ENCODE peak calls at places on chromosomes 3 and 15, in five cellular contexts. Y is GM23248; T is K562; X is CD4-positive, CD25-positive, alpha-beta regulatory T cell; K is brain microvascular endothelial cell. R is an unnamed sample.

GRCh38 chr3:37453393-37454391 is 279.3 kb upstream of the LRRFIP2 start:
- DNase-seq in Y (peak), T (no peak), K (no peak), X (no peak), R (no peak)

GRCh38 chr3:173943264-173943663 is 545.7 kb downstream of the NLGN1 start:
- DNase-seq in K (no peak), Y (no peak), T (no peak), X (no peak), R (no peak)

GRCh38 chr3:171797265-171797679 is 13.0 kb downstream of the PLD1 start:
- DNase-seq in T (no peak), X (no peak), Y (no peak), K (no peak), R (no peak)

GRCh38 chr3:186277268-186277909 is 84.6 kb downstream of the DGKG start:
- DNase-seq in X (no peak), T (peak), Y (peak), K (peak), R (no peak)

GRCh38 chr3:141373232-141373631 is 4.9 kb downstream of the ZBTB38 start:
- DNase-seq in K (no peak), X (no peak), T (no peak), Y (no peak), R (no peak)

GRCh38 chr3:168116279-168116678 is 20.6 kb upstream of the GOLIM4 start:
- DNase-seq in X (no peak), Y (peak), K (no peak), T (peak), R (no peak)

GRCh38 chr15:76274226-76274625 is 37.0 kb downstream of the ETFA start:
- DNase-seq in Y (peak), K (peak), X (no peak), T (no peak), R (no peak)

GRCh38 chr15:61318276-61318675 is 89.2 kb upstream of the RORA start:
- DNase-seq in Y (no peak), X (no peak), K (no peak), T (no peak), R (no peak)

GRCh38 chr15:75348563-75349350 is 1.9 kb downstream of the NEIL1 start:
- DNase-seq in Y (peak), K (no peak), T (no peak), X (no peak), R (no peak)

GRCh38 chr3:159785276-159785675 is 203.4 kb upstream of the IL12A start:
- DNase-seq in X (no peak), T (no peak), Y (no peak), K (peak), R (no peak)

GRCh38 chr15:78387678-78388077 is 47.5 kb downstream of the CRABP1 start:
- DNase-seq in Y (no peak), K (no peak), T (no peak), X (no peak), R (no peak)

GRCh38 chr15:45166792-45167630 is 20.8 kb downstream of the SHF start:
- DNase-seq in K (peak), T (peak), X (peak), Y (peak), R (peak)

GRCh38 chr15:61564785-61565184 is 335.7 kb upstream of the RORA start:
- DNase-seq in K (no peak), X (no peak), T (no peak), Y (no peak), R (no peak)

GRCh38 chr3:87175662-87176230 is 51.4 kb upstream of the CHMP2B start:
- DNase-seq in Y (peak), T (no peak), X (no peak), K (no peak), R (no peak)

GRCh38 chr15:51874751-51875644 is 45.5 kb downstream of the TMOD3 start:
- DNase-seq in K (peak), X (no peak), T (peak), Y (peak), R (no peak)

GRCh38 chr3:169607909-169608308 is 55.6 kb downstream of the MECOM start:
- DNase-seq in T (no peak), K (no peak), Y (no peak), X (no peak), R (no peak)

GRCh38 chr3:119293761-119294401 is at the start of gene ARHGAP31:
- DNase-seq in Y (peak), X (peak), T (peak), K (peak), R (peak)

GRCh38 chr3:135871311-135871710 is 94.2 kb upstream of the PPP2R3A start:
- DNase-seq in X (no peak), Y (no peak), K (no peak), T (no peak), R (no peak)

GRCh38 chr3:134078169-134078821 is 48.6 kb upstream of the SLCO2A1 start:
- DNase-seq in X (no peak), K (no peak), T (no peak), Y (peak), R (no peak)

GRCh38 chr15:43520138-43520537 is 2.7 kb downstream of the MAP1A start:
- DNase-seq in Y (no peak), X (no peak), K (no peak), T (no peak), R (no peak)

GRCh38 chr3:52404391-52404790 is 40.5 kb downstream of the SEMA3G start:
- DNase-seq in Y (no peak), T (no peak), X (no peak), K (no peak), R (no peak)

GRCh38 chr15:63948971-63949370 is 97.3 kb downstream of the DAPK2 start:
- DNase-seq in K (no peak), X (no peak), Y (no peak), T (no peak), R (no peak)

GRCh38 chr3:186261638-186262037 is 100.4 kb downstream of the DGKG start:
- DNase-seq in X (no peak), Y (peak), K (no peak), T (no peak), R (no peak)

GRCh38 chr3:48215466-48215865 is 7.8 kb upstream of the CAMP start:
- DNase-seq in Y (peak), T (no peak), K (no peak), X (no peak), R (no peak)

GRCh38 chr3:54507876-54508460 is 385.6 kb downstream of the CACNA2D3 start:
- DNase-seq in Y (no peak), T (no peak), K (no peak), X (no peak), R (no peak)

GRCh38 chr3:30315452-30315851 is 290.9 kb upstream of the TGFBR2 start:
- DNase-seq in Y (peak), T (no peak), K (peak), X (no peak), R (no peak)

GRCh38 chr3:5092018-5092417 is 30.1 kb upstream of the ARL8B start:
- DNase-seq in X (no peak), Y (no peak), T (no peak), K (no peak), R (no peak)
- H3K27ac ChIP-seq in X (no peak), Y (no peak), T (no peak), K (no peak), R (no peak)

GRCh38 chr3:39809995-39810595 is 686 bp downstream of the MYRIP start:
- DNase-seq in X (no peak), T (no peak), K (no peak), Y (peak), R (no peak)
- H3K27ac ChIP-seq in X (no peak), T (no peak), K (no peak), Y (no peak), R (no peak)

GRCh38 chr3:185151959-185152432 is 864 bp downstream of the C3orf70 start:
- DNase-seq in Y (peak), X (no peak), T (no peak), K (no peak), R (no peak)
- H3K27ac ChIP-seq in Y (no peak), X (no peak), T (no peak), K (no peak), R (no peak)

GRCh38 chr3:11494131-11494916 is 149.4 kb downstream of the VGLL4 start:
- DNase-seq in T (no peak), X (no peak), Y (peak), K (no peak), R (no peak)

GRCh38 chr3:11498646-11499045 is 145.1 kb downstream of the VGLL4 start:
- DNase-seq in X (no peak), T (no peak), Y (peak), K (peak), R (no peak)

GRCh38 chr3:11495948-11496557 is 147.7 kb downstream of the VGLL4 start:
- DNase-seq in T (no peak), Y (no peak), X (no peak), K (no peak), R (no peak)

GRCh38 chr3:11499144-11499543 is 144.6 kb downstream of the VGLL4 start:
- DNase-seq in X (no peak), K (peak), Y (peak), T (no peak), R (no peak)

DNA sequence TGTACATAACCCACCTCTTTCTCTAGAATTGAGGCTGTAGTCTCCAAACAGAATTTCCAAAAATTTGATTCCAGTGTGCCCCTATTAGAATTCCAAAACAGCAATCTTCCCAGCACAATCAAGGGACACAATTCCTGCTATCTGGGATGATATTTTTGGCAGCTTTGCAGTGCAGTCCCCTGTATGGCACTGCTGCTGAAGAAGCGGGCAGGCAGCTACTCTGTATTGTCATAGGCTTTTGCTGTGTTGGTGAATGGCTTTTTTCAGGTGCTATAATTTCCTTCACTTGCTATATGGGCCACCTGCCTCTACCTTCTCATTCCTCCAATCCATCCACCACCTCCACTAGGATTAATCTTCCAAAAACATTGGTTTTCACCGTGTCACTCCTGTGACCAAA is 145.5 kb downstream of the VGLL4 start:
- DNase-seq in T (no peak), K (no peak), X (no peak), Y (no peak), R (no peak)
- H3K27ac ChIP-seq in T (no peak), K (peak), X (no peak), Y (no peak), R (no peak)

DNA sequence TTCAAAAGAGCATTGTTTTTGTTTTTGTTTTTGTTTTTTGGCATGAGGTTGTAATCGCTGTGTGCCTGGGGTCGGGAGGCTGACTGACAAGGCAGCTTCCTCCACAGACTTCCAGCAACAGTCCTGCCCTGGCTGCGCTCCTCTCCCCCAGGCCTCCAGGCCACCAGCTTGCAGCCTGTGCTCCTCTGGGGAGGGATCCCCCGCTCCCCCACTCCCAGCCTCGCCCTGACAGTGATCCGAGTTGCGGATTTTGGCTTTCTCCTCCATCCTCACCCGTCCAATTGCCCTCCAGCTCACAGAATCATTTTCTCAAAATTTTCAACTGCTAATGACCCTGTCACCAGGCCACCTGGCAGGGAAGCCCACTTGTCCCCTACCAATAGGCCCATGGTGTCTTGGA is 36.5 kb upstream of the PCSK6 start:
- DNase-seq in K (no peak), X (no peak), T (no peak), Y (no peak), R (no peak)
- H3K27ac ChIP-seq in K (no peak), X (no peak), T (no peak), Y (no peak), R (no peak)

DNA sequence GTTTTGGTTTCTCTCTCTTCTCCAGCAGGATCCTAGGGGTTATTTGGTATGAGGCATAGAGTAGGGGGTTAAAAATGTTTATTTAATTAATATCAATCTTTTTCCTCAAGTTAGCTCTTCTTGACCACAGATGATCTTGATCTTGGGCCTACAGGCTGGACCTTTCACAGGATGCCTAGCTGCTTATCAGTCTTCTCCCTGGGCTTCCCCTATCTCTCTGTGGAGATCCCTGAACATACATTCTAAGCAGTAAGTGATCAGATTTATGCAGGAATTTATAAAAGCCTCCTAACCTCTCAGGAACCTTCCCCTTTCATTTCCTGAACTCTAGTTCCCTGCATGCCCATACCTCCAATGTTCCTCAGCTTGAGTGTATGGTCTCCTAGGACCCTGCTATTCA is 428.3 kb downstream of the TBC1D5 start:
- DNase-seq in X (no peak), Y (no peak), K (no peak), T (no peak), R (no peak)
- H3K27ac ChIP-seq in X (no peak), Y (no peak), K (no peak), T (no peak), R (no peak)

DNA sequence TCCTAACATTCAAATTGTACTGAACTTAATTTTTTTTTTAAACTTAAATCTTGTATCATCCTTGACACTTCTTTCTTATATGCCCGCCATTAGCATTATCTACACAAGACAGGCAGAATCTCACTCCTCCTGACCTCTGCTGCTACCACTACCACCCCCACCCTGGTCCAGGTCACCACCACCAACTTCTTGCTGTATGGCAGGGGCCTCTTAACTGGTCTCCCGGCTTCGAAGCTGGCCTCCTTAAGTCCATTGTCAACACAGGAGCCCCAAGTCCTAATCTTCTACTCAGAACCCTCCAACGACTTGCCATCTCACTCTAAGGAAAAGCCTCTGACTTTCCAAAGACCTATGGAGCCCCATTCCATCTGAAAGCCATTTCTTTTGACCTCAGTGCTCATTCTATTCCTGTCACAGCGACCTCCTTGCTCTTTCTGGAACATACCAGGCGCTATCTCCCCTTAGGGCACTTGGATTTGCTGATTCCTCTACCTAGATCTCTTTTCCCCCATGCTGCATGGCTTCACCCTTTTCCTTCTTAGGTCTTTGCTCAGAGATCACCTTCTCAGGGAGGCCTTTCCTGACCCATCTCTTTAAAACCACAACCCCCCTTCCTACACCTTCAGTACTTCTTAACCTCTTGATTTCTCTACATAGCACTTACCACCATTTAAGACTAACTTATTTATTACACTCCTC is 2.6 kb downstream of the PRC1 start:
- DNase-seq in X (peak), K (no peak), T (peak), Y (no peak), R (no peak)
- H3K27ac ChIP-seq in X (no peak), K (no peak), T (peak), Y (no peak), R (no peak)